ENCODE peak calls at places on chromosomes 5 and 9, in eight cellular contexts. V is mesendoderm, S is IMR-90, F is esophagus squamous epithelium, N is heart right ventricle, Q is cardiac muscle cell, K is right lobe of liver, Z is ovary. P is an unnamed sample.

GRCh38 chr9:4147476-4148214 is 152.2 kb downstream of the GLIS3 start:
- DNase-seq in V (peak), S (no peak), F (no peak), N (no peak), Q (peak), K (no peak), Z (no peak), P (no peak)

GRCh38 chr9:97059661-97060060 is 20.7 kb upstream of the CTSV start:
- DNase-seq in V (no peak), S (no peak), F (no peak), N (no peak), Q (no peak), K (no peak), Z (no peak), P (no peak)

GRCh38 chr9:34398875-34399274 is 22.2 kb upstream of the MYORG start:
- DNase-seq in V (no peak), S (no peak), F (no peak), N (no peak), Q (no peak), K (no peak), Z (no peak), P (no peak)

GRCh38 chr5:168701641-168702040 is 122.5 kb upstream of the PANK3 start:
- DNase-seq in V (no peak), S (no peak), F (no peak), N (no peak), Q (no peak), K (no peak), Z (no peak), P (no peak)

GRCh38 chr5:72453260-72453775 is 53.9 kb downstream of the ZNF366 start:
- DNase-seq in V (no peak), S (no peak), F (no peak), N (no peak), Q (no peak), K (no peak), Z (no peak), P (no peak)

GRCh38 chr9:111438576-111439235 is 45.5 kb downstream of the ECPAS start:
- DNase-seq in V (no peak), S (peak), F (no peak), N (no peak), Q (no peak), K (no peak), Z (no peak), P (peak)

GRCh38 chr5:132667761-132668705 is 5.8 kb upstream of the IL4 start:
- DNase-seq in V (peak), S (no peak), F (no peak), N (no peak), Q (no peak), K (no peak), Z (no peak), P (no peak)

GRCh38 chr5:665541-665955 is 27.6 kb downstream of the TPPP start:
- DNase-seq in V (no peak), S (no peak), F (no peak), N (no peak), Q (no peak), K (peak), Z (no peak), P (no peak)

GRCh38 chr5:14153932-14154646 is 10.9 kb downstream of the TRIO start:
- DNase-seq in V (peak), S (peak), F (no peak), N (peak), Q (peak), K (no peak), Z (no peak), P (peak)

GRCh38 chr5:169435506-169436230 is 134.7 kb upstream of the SLIT3 start:
- DNase-seq in V (no peak), S (no peak), F (no peak), N (no peak), Q (no peak), K (no peak), Z (no peak), P (peak)

GRCh38 chr5:6492934-6493333 is 44.3 kb downstream of the UBE2QL1 start:
- DNase-seq in V (no peak), S (no peak), F (no peak), N (no peak), Q (no peak), K (no peak), Z (no peak), P (no peak)

GRCh38 chr5:102270036-102270435 is 26.0 kb downstream of the SLCO4C1 start:
- DNase-seq in V (no peak), S (no peak), F (no peak), N (no peak), Q (no peak), K (no peak), Z (no peak), P (no peak)

GRCh38 chr9:38243993-38244392 is 148.5 kb upstream of the ALDH1B1 start:
- DNase-seq in V (no peak), S (no peak), F (no peak), N (no peak), Q (no peak), K (no peak), Z (no peak), P (no peak)

GRCh38 chr5:149094996-149095395 is 32.1 kb upstream of the SH3TC2 start:
- DNase-seq in V (no peak), S (no peak), F (no peak), N (no peak), Q (no peak), K (no peak), Z (no peak), P (no peak)

GRCh38 chr5:171750316-171750788 is 35.3 kb upstream of the SMIM23 start:
- DNase-seq in V (peak), S (peak), F (no peak), N (peak), Q (peak), K (no peak), Z (no peak), P (peak)

GRCh38 chr9:120928015-120928719 is 1.6 kb upstream of the TRAF1 start:
- DNase-seq in V (no peak), S (no peak), F (no peak), N (peak), Q (no peak), K (no peak), Z (peak), P (no peak)

GRCh38 chr5:55544341-55544740 is 9.6 kb upstream of the PLPP1 start:
- DNase-seq in V (no peak), S (peak), F (no peak), N (no peak), Q (no peak), K (no peak), Z (no peak), P (peak)

GRCh38 chr9:118366228-118366627 is 662.0 kb downstream of the TLR4 start:
- DNase-seq in V (peak), S (no peak), F (no peak), N (no peak), Q (no peak), K (no peak), Z (no peak), P (no peak)

GRCh38 chr9:115132648-115133047 is 14.7 kb upstream of the TNC start:
- DNase-seq in V (peak), S (peak), F (no peak), N (peak), Q (no peak), K (no peak), Z (no peak), P (no peak)

GRCh38 chr5:145775411-145775810 is 59.7 kb downstream of the PRELID2 start:
- DNase-seq in V (no peak), S (peak), F (no peak), N (no peak), Q (no peak), K (no peak), Z (no peak), P (peak)

GRCh38 chr5:9409413-9410089 is 136.3 kb downstream of the SEMA5A start:
- DNase-seq in V (no peak), S (no peak), F (no peak), N (no peak), Q (no peak), K (peak), Z (no peak), P (no peak)

GRCh38 chr9:74025402-74025894 is 471.7 kb upstream of the RORB start:
- DNase-seq in V (peak), S (no peak), F (no peak), N (no peak), Q (no peak), K (no peak), Z (no peak), P (peak)

GRCh38 chr9:92535940-92536850 is at the start of gene ECM2:
- DNase-seq in V (no peak), S (peak), F (no peak), N (peak), Q (no peak), K (no peak), Z (no peak), P (peak)

GRCh38 chr9:106745457-106745856 is 117.5 kb upstream of the ZNF462 start:
- DNase-seq in V (no peak), S (no peak), F (no peak), N (no peak), Q (no peak), K (no peak), Z (no peak), P (peak)

GRCh38 chr9:76045217-76045616 is 154.7 kb downstream of the PCSK5 start:
- DNase-seq in V (peak), S (no peak), F (no peak), N (no peak), Q (no peak), K (no peak), Z (no peak), P (no peak)

GRCh38 chr5:53335115-53335514 is 145.3 kb upstream of the FST start:
- DNase-seq in V (peak), S (peak), F (no peak), N (no peak), Q (peak), K (peak), Z (no peak), P (peak)

GRCh38 chr5:147483961-147484707 is 25.7 kb downstream of the DPYSL3 start:
- DNase-seq in V (no peak), S (peak), F (no peak), N (peak), Q (no peak), K (no peak), Z (peak), P (peak)

GRCh38 chr9:72540348-72540873 is 19.0 kb downstream of the TMC1 start:
- DNase-seq in V (no peak), S (peak), F (no peak), N (no peak), Q (no peak), K (no peak), Z (no peak), P (peak)

GRCh38 chr5:169149317-169149716 is 151.6 kb downstream of the SLIT3 start:
- DNase-seq in V (peak), S (no peak), F (no peak), N (no peak), Q (no peak), K (no peak), Z (no peak), P (no peak)

GRCh38 chr5:90134892-90135291 is 274.7 kb downstream of the CETN3 start:
- DNase-seq in V (no peak), S (peak), F (no peak), N (peak), Q (no peak), K (peak), Z (peak), P (peak)

GRCh38 chr9:113493080-113493615 is 29.6 kb downstream of the RGS3 start:
- DNase-seq in V (no peak), S (no peak), F (no peak), N (no peak), Q (no peak), K (no peak), Z (no peak), P (no peak)

GRCh38 chr5:149002053-149002452 is 60.8 kb downstream of the SH3TC2 start:
- DNase-seq in V (peak), S (peak), F (no peak), N (peak), Q (peak), K (no peak), Z (no peak), P (peak)

GRCh38 chr5:463952-464351 is 21.0 kb downstream of the EXOC3 start:
- DNase-seq in V (no peak), S (no peak), F (no peak), N (no peak), Q (no peak), K (peak), Z (no peak), P (no peak)

GRCh38 chr5:117103703-117104102 is 529.1 kb upstream of the SEMA6A start:
- DNase-seq in V (no peak), S (no peak), F (no peak), N (no peak), Q (peak), K (no peak), Z (no peak), P (no peak)

GRCh38 chr9:13705356-13705755 is 425.9 kb upstream of the MPDZ start:
- DNase-seq in V (peak), S (no peak), F (no peak), N (no peak), Q (no peak), K (no peak), Z (no peak), P (peak)

GRCh38 chr9:78963911-78964310 is 607.9 kb upstream of the TLE4 start:
- DNase-seq in V (no peak), S (no peak), F (no peak), N (no peak), Q (no peak), K (no peak), Z (no peak), P (no peak)

GRCh38 chr5:175712681-175713085 is 54.8 kb downstream of the HRH2 start:
- DNase-seq in V (no peak), S (no peak), F (no peak), N (no peak), Q (no peak), K (peak), Z (no peak), P (no peak)
- H3K4me3 ChIP-seq in V (no peak), S (no peak), F (no peak), N (no peak), Q (no peak), K (no peak), Z (no peak), P (no peak)

DNA sequence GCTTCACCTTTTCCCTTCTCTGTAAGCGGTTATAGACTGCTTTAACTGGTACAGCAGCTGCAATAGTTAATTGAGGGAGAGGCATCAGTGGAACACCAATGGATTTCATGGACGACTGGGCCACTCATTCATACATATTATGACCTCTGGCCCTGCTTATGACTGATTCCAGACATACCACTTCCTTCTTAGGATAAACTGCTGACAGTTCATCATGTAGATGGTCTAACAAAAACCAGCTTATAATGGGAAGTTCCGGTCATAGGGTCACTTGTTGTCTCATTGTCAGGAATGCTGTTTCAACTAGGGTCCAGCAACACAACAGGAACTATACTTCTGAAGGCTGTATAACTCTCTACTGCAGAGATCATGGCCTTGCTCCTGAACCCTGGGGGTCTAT is 265.2 kb upstream of the RASA1 start:
- DNase-seq in V (no peak), S (no peak), F (no peak), N (no peak), Q (no peak), K (no peak), Z (no peak), P (no peak)
- H3K4me3 ChIP-seq in V (no peak), S (no peak), F (no peak), N (no peak), Q (no peak), K (no peak), Z (no peak), P (no peak)

DNA sequence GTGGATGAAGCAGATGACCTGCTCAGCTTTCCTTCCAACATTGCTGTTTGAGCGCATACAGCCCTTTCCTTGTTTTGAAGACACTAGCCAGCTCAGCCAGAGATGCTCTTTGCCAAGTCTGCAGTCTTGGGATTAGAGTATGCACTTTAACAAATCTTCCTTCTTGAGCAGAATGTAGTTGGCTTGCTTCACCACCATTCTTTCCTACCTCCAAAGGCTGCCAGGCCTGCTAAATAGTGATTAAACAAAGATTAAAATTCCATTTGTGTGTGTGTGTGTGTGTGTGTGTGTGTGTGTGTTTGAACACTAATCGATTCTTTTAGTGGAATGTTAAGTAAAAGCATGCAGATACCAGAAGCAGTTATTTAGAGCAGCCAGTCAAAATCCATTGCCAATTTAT is 97.6 kb downstream of the GALNT10 start:
- DNase-seq in V (peak), S (peak), F (no peak), N (no peak), Q (no peak), K (no peak), Z (peak), P (peak)
- H3K4me3 ChIP-seq in V (no peak), S (no peak), F (no peak), N (no peak), Q (no peak), K (no peak), Z (no peak), P (no peak)

DNA sequence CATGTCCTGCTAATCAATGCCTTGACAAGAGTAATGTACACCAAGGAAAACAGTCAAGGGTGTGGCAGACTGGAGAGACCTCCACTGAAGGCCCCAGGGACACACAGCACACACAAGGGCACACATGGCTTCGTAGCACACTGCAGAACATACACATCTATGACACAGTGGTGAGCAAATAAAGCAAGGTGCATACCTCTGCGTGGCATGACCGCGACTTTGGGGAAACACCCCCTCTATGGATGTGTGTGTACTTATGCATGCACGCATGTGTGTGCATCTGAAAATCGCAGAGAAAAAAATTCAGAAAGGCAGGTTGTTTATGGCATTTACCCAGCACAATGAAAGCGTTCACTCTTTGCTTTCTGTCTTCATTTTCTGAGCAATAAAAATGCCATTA is 20.5 kb downstream of the SEMA4D start:
- DNase-seq in V (no peak), S (no peak), F (no peak), N (no peak), Q (no peak), K (no peak), Z (no peak), P (no peak)
- H3K4me3 ChIP-seq in V (no peak), S (no peak), F (no peak), N (no peak), Q (no peak), K (no peak), Z (no peak), P (no peak)

GRCh38 chr5:126918624-126918957 is 111.8 kb downstream of the MARCHF3 start:
- DNase-seq in V (no peak), S (no peak), F (no peak), N (no peak), Q (no peak), K (no peak), Z (no peak), P (peak)

GRCh38 chr5:126919566-126919965 is 110.8 kb downstream of the MARCHF3 start:
- DNase-seq in V (no peak), S (no peak), F (no peak), N (peak), Q (no peak), K (no peak), Z (no peak), P (no peak)

GRCh38 chr5:126917918-126918623 is 112.3 kb downstream of the MARCHF3 start:
- DNase-seq in V (peak), S (peak), F (no peak), N (no peak), Q (no peak), K (no peak), Z (no peak), P (peak)

GRCh38 chr5:126921471-126922091 is 108.8 kb downstream of the MARCHF3 start:
- DNase-seq in V (no peak), S (no peak), F (no peak), N (no peak), Q (peak), K (no peak), Z (no peak), P (no peak)

GRCh38 chr5:126920291-126920690 is 110.1 kb downstream of the MARCHF3 start:
- DNase-seq in V (no peak), S (peak), F (no peak), N (peak), Q (peak), K (no peak), Z (no peak), P (peak)
- H3K4me3 ChIP-seq in V (no peak), S (no peak), F (no peak), N (no peak), Q (no peak), K (no peak), Z (no peak), P (no peak)

GRCh38 chr9:126673689-126674364 is 60.1 kb downstream of the LMX1B start:
- DNase-seq in V (no peak), S (peak), F (no peak), N (no peak), Q (peak), K (peak), Z (no peak), P (no peak)

GRCh38 chr9:126675147-126675467 is 61.4 kb downstream of the LMX1B start:
- DNase-seq in V (no peak), S (no peak), F (no peak), N (no peak), Q (no peak), K (no peak), Z (no peak), P (no peak)

GRCh38 chr9:126672634-126673284 is 59.0 kb downstream of the LMX1B start:
- DNase-seq in V (no peak), S (no peak), F (no peak), N (no peak), Q (no peak), K (no peak), Z (no peak), P (no peak)

GRCh38 chr9:126676102-126676684 is 62.5 kb downstream of the LMX1B start:
- DNase-seq in V (no peak), S (no peak), F (no peak), N (no peak), Q (no peak), K (no peak), Z (no peak), P (no peak)

GRCh38 chr9:126674365-126675146 is 60.8 kb downstream of the LMX1B start:
- DNase-seq in V (no peak), S (no peak), F (no peak), N (no peak), Q (no peak), K (no peak), Z (no peak), P (no peak)
- H3K4me3 ChIP-seq in V (no peak), S (no peak), F (no peak), N (no peak), Q (no peak), K (no peak), Z (no peak), P (no peak)

GRCh38 chr9:134378901-134379338 is 52.7 kb downstream of the RXRA start:
- DNase-seq in V (no peak), S (peak), F (no peak), N (peak), Q (no peak), K (no peak), Z (peak), P (peak)
- H3K4me3 ChIP-seq in V (no peak), S (no peak), F (peak), N (no peak), Q (no peak), K (peak), Z (no peak), P (no peak)

DNA sequence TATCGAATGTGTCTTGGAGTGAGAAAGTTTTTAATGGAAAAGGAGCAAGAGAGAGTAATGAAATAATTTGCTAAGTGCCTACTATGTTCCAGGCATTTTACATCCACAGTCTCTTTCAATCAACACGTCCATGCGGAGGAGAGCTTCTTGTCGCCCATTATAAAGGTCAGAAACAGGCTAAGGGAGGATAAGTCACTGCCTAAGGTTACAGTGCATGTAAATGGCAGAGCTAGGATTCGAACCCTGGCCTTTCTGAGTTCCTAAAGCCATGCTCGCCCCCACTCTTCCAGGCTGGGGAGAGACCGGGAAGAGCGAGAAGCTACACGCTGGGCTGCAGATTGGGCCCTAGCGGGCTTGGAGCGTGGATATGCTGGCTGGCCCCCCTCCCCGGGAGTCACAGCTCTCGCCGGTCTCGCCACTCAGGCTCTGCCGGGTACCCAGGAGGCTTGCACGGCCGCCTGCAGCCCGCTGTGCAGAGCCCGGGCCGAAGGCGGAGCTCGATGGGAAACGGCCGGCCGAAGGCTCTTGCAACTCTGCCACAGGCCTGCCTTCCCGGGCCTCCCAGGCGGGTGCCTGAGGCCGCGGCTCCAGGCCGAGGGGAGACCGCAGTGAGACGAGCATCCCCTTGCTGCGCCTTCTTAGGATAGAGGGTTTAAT is 775 bp upstream of the LHX2 start:
- DNase-seq in V (peak), S (no peak), F (no peak), N (no peak), Q (peak), K (no peak), Z (no peak), P (no peak)
- H3K4me3 ChIP-seq in V (no peak), S (no peak), F (peak), N (peak), Q (peak), K (peak), Z (no peak), P (peak)